ENCODE peak calls at places on chromosome 21, in five cellular contexts. H, T, C, D and R are unnamed samples.

GRCh38 chr21:44498965-44499560 is 40.9 kb downstream of the KRTAP10-1 start:
- DNase-seq in T (no peak), D (no peak), H (no peak), C (no peak), R (no peak)

GRCh38 chr21:15839601-15840000 is 109.8 kb downstream of the USP25 start:
- DNase-seq in T (no peak), C (no peak), D (no peak), H (no peak), R (no peak)

GRCh38 chr21:26157842-26158241 is 12.7 kb downstream of the APP start:
- DNase-seq in H (no peak), T (no peak), C (no peak), D (no peak), R (no peak)

GRCh38 chr21:45378258-45378966 is 26.6 kb upstream of the COL18A1 start:
- DNase-seq in H (no peak), T (peak), C (peak), D (peak), R (peak)

GRCh38 chr21:46161180-46161799 is 5.9 kb upstream of the FTCD start:
- DNase-seq in T (no peak), H (no peak), D (no peak), C (peak), R (peak)

GRCh38 chr21:41957991-41958766 is 4.4 kb upstream of the C2CD2 start:
- DNase-seq in D (peak), H (peak), T (peak), C (no peak), R (peak)

GRCh38 chr21:28378026-28378425 is 614.7 kb downstream of the LTN1 start:
- DNase-seq in C (no peak), H (no peak), D (no peak), T (no peak), R (no peak)

GRCh38 chr21:39094847-39095525 is 88.3 kb downstream of the PSMG1 start:
- DNase-seq in D (no peak), T (peak), C (no peak), H (peak), R (peak)

GRCh38 chr21:31668651-31669491 is 9.4 kb downstream of the SOD1 start:
- DNase-seq in C (no peak), H (no peak), D (no peak), T (no peak), R (no peak)